ENCODE peak calls at places on chromosomes 12 and 14, in eight cellular contexts. O, P, S, Q, J, A, Z and I are unnamed samples.

GRCh38 chr12:109539508-109539907 is 33.8 kb downstream of the MMAB start:
- DNase-seq in O (no peak), P (no peak), S (no peak), Q (no peak), J (no peak), A (no peak), Z (no peak), I (no peak)

GRCh38 chr14:99615497-99616245 is 11.7 kb upstream of the CCDC85C start:
- DNase-seq in O (no peak), P (no peak), S (no peak), Q (no peak), J (no peak), A (no peak), Z (no peak), I (no peak)

GRCh38 chr12:15979096-15980091 is 68.3 kb downstream of the DERA start:
- DNase-seq in O (no peak), P (no peak), S (peak), Q (no peak), J (no peak), A (peak), Z (no peak), I (no peak)

GRCh38 chr14:94971750-94972149 is 185.6 kb downstream of the DICER1 start:
- DNase-seq in O (peak), P (peak), S (no peak), Q (peak), J (no peak), A (no peak), Z (no peak), I (peak)

GRCh38 chr14:80434574-80435321 is 223.4 kb upstream of the DIO2 start:
- DNase-seq in O (no peak), P (no peak), S (no peak), Q (no peak), J (no peak), A (no peak), Z (no peak), I (no peak)

GRCh38 chr14:101359221-101360044 is 201.9 kb upstream of the DIO3 start:
- DNase-seq in O (peak), P (no peak), S (no peak), Q (no peak), J (no peak), A (peak), Z (no peak), I (no peak)

GRCh38 chr12:50633950-50634349 is 129.2 kb downstream of the DIP2B start:
- DNase-seq in O (no peak), P (no peak), S (no peak), Q (no peak), J (no peak), A (peak), Z (no peak), I (no peak)

GRCh38 chr14:99560946-99561683 is 42.9 kb downstream of the CCDC85C start:
- DNase-seq in O (no peak), P (no peak), S (no peak), Q (peak), J (no peak), A (no peak), Z (no peak), I (no peak)

GRCh38 chr12:20646239-20646827 is 48.8 kb upstream of the SLCO1C1 start:
- DNase-seq in O (no peak), P (no peak), S (peak), Q (no peak), J (no peak), A (peak), Z (no peak), I (peak)

GRCh38 chr12:1391722-1392121 is 202.7 kb downstream of the FBXL14 start:
- DNase-seq in O (no peak), P (no peak), S (peak), Q (no peak), J (peak), A (no peak), Z (no peak), I (no peak)

GRCh38 chr14:100147181-100147631 is 12.2 kb downstream of the DEGS2 start:
- DNase-seq in O (no peak), P (no peak), S (no peak), Q (no peak), J (no peak), A (no peak), Z (peak), I (no peak)

GRCh38 chr12:41439134-41439533 is 251.0 kb downstream of the PDZRN4 start:
- DNase-seq in O (no peak), P (no peak), S (peak), Q (no peak), J (no peak), A (no peak), Z (no peak), I (no peak)

GRCh38 chr14:88426271-88426670 is 40.8 kb downstream of the SPATA7 start:
- DNase-seq in O (no peak), P (no peak), S (no peak), Q (no peak), J (no peak), A (no peak), Z (no peak), I (no peak)

GRCh38 chr12:124927325-124928094 is 13.1 kb upstream of the UBC start:
- DNase-seq in O (peak), P (no peak), S (no peak), Q (peak), J (peak), A (peak), Z (peak), I (peak)

GRCh38 chr12:109387425-109388166 is 39.9 kb downstream of the MYO1H start:
- DNase-seq in O (no peak), P (no peak), S (no peak), Q (no peak), J (no peak), A (peak), Z (no peak), I (no peak)

GRCh38 chr12:69405466-69405865 is 45.9 kb downstream of the YEATS4 start:
- DNase-seq in O (peak), P (no peak), S (peak), Q (no peak), J (no peak), A (peak), Z (no peak), I (no peak)

GRCh38 chr12:53754633-53755261 is 3.0 kb upstream of the CISTR start:
- DNase-seq in O (no peak), P (no peak), S (no peak), Q (no peak), J (no peak), A (no peak), Z (no peak), I (no peak)

GRCh38 chr14:100824946-100825690 is 800 bp upstream of the MEG3 start:
- DNase-seq in O (no peak), P (no peak), S (no peak), Q (no peak), J (no peak), A (no peak), Z (no peak), I (no peak)

GRCh38 chr12:52358575-52359350 is 8.5 kb downstream of the KRT85 start:
- DNase-seq in O (peak), P (no peak), S (no peak), Q (no peak), J (no peak), A (no peak), Z (no peak), I (no peak)

GRCh38 chr12:89244536-89244935 is 107.8 kb downstream of the DUSP6 start:
- DNase-seq in O (no peak), P (no peak), S (no peak), Q (no peak), J (no peak), A (no peak), Z (no peak), I (no peak)